ENCODE peak calls at places on chromosomes 16 and 17, in ten cellular contexts. E is EL; H is breast epithelium; T is cardiac fibroblast; X is NB4; U is AG08396; R is stimulated activated CD8-positive, alpha-beta memory T cell treated with anti-CD3 and anti-CD28 coated beads, Interleukin-12 subunit alpha, Interleukin-12 subunit beta, amount 100 ng/mL, for 4 hours; J is NCI-H1048; A is OCI-LY7; Q is omental fat pad. C is an unnamed sample.

GRCh38 chr17:27620721-27621120 is 10.3 kb upstream of the LGALS9 start:
- DNase-seq in E (no peak), H (no peak), T (no peak), X (no peak), U (no peak), R (no peak), J (no peak), A (no peak), Q (no peak), C (no peak)

GRCh38 chr17:77494664-77495435 is 354.1 kb downstream of the SEC14L1 start:
- DNase-seq in E (peak; percentile 73), H (peak; percentile 83), T (peak; percentile 81), X (peak; percentile 81), U (peak; percentile 93), R (peak; percentile 50), J (no peak), A (peak; percentile 82), Q (peak; percentile 57), C (peak; percentile 58)

GRCh38 chr17:83198366-83199341 is 119.2 kb downstream of the METRNL start:
- DNase-seq in E (no peak), H (peak; percentile 37), T (no peak), X (peak; percentile 52), U (no peak), R (no peak), J (no peak), A (peak; percentile 49), Q (peak; percentile 21), C (no peak)

GRCh38 chr16:80503144-80503543 is 37.6 kb upstream of the DYNLRB2 start:
- DNase-seq in E (no peak), H (no peak), T (no peak), X (no peak), U (no peak), R (no peak), J (no peak), A (no peak), Q (no peak), C (no peak)

GRCh38 chr17:81926451-81927144 is 937 bp downstream of the MAFG start:
- DNase-seq in E (peak; percentile 91), H (peak; percentile 81), T (peak; percentile 90), X (peak; percentile 97), U (peak; percentile 89), R (peak; percentile 53), J (no peak), A (peak; percentile 70), Q (peak; percentile 60), C (peak; percentile 85)

GRCh38 chr17:48505788-48506187 is 25.0 kb downstream of the HOXB1 start:
- DNase-seq in E (peak; percentile 72), H (no peak), T (peak; percentile 78), X (peak; percentile 72), U (peak; percentile 75), R (no peak), J (no peak), A (peak; percentile 37), Q (no peak), C (peak; percentile 91)

GRCh38 chr17:31537558-31537957 is 146.1 kb downstream of the RAB11FIP4 start:
- DNase-seq in E (no peak), H (peak; percentile 74), T (peak; percentile 51), X (no peak), U (peak; percentile 46), R (no peak), J (no peak), A (peak; percentile 79), Q (no peak), C (peak; percentile 42)

GRCh38 chr16:84423416-84423837 is 55.1 kb downstream of the ATP2C2 start:
- DNase-seq in E (peak; percentile 48), H (no peak), T (peak; percentile 45), X (peak; percentile 73), U (peak; percentile 61), R (no peak), J (no peak), A (peak; percentile 82), Q (no peak), C (peak; percentile 63)

GRCh38 chr16:54193656-54194007 is 93.0 kb downstream of the IRX3 start:
- DNase-seq in E (peak; percentile 75), H (peak; percentile 93), T (peak; percentile 81), X (peak; percentile 95), U (peak; percentile 77), R (no peak), J (no peak), A (peak; percentile 41), Q (peak; percentile 27), C (peak; percentile 81)

GRCh38 chr16:58032710-58033293 is 7.2 kb downstream of the MMP15 start:
- DNase-seq in E (no peak), H (no peak), T (peak; percentile 48), X (no peak), U (no peak), R (no peak), J (no peak), A (no peak), Q (no peak), C (no peak)

GRCh38 chr16:84832488-84833141 is 12.8 kb downstream of the CRISPLD2 start:
- DNase-seq in E (peak; percentile 98), H (peak; percentile 65), T (peak; percentile 99), X (peak; percentile 72), U (peak; percentile 88), R (no peak), J (no peak), A (no peak), Q (peak; percentile 70), C (peak; percentile 60)

GRCh38 chr16:53995378-53995777 is 291.2 kb downstream of the IRX3 start:
- DNase-seq in E (no peak), H (no peak), T (no peak), X (no peak), U (no peak), R (no peak), J (no peak), A (no peak), Q (no peak), C (no peak)

GRCh38 chr17:77717941-77718668 is 240.4 kb upstream of the TNRC6C start:
- DNase-seq in E (no peak), H (no peak), T (no peak), X (no peak), U (no peak), R (no peak), J (no peak), A (no peak), Q (no peak), C (no peak)

GRCh38 chr17:27494192-27495091 is 38.2 kb downstream of the KSR1 start:
- DNase-seq in E (no peak), H (peak; percentile 64), T (peak; percentile 71), X (no peak), U (peak; percentile 40), R (no peak), J (no peak), A (no peak), Q (no peak), C (no peak)

GRCh38 chr17:38868095-38868967 is 1.5 kb upstream of the LASP1 start:
- DNase-seq in E (peak; percentile 84), H (no peak), T (peak; percentile 83), X (peak; percentile 53), U (peak; percentile 53), R (no peak), J (no peak), A (peak; percentile 83), Q (peak; percentile 42), C (peak; percentile 63)

GRCh38 chr16:1548234-1548633 is 14.8 kb downstream of the TMEM204 start:
- DNase-seq in E (no peak), H (no peak), T (peak; percentile 55), X (no peak), U (no peak), R (no peak), J (no peak), A (no peak), Q (no peak), C (no peak)

GRCh38 chr16:10979717-10980601 is 35.6 kb downstream of the CLEC16A start:
- DNase-seq in E (no peak), H (peak; percentile 76), T (peak; percentile 72), X (no peak), U (no peak), R (no peak), J (no peak), A (no peak), Q (no peak), C (no peak)

GRCh38 chr16:68786685-68787418 is 49.8 kb downstream of the CDH1 start:
- DNase-seq in E (peak; percentile 16), H (no peak), T (peak; percentile 60), X (no peak), U (peak; percentile 18), R (no peak), J (no peak), A (no peak), Q (no peak), C (no peak)

GRCh38 chr16:85913688-85914422 is 14.9 kb downstream of the IRF8 start:
- DNase-seq in E (no peak), H (no peak), T (no peak), X (peak; percentile 59), U (no peak), R (no peak), J (no peak), A (no peak), Q (no peak), C (no peak)

GRCh38 chr16:67608367-67608766 is 36.6 kb upstream of the CARMIL2 start:
- DNase-seq in E (no peak), H (no peak), T (no peak), X (peak; percentile 26), U (no peak), R (no peak), J (no peak), A (no peak), Q (no peak), C (no peak)

GRCh38 chr17:45293413-45294211 is 23.2 kb downstream of the MAP3K14 start:
- DNase-seq in E (peak; percentile 97), H (peak; percentile 70), T (peak; percentile 92), X (peak; percentile 82), U (peak; percentile 83), R (no peak), J (no peak), A (no peak), Q (peak; percentile 52), C (peak; percentile 99)

GRCh38 chr16:80623376-80623775 is 82.6 kb downstream of the DYNLRB2 start:
- DNase-seq in E (peak; percentile 34), H (no peak), T (peak; percentile 76), X (no peak), U (no peak), R (no peak), J (no peak), A (no peak), Q (no peak), C (no peak)

GRCh38 chr17:44221072-44221861 is 1.8 kb upstream of the UBTF start:
- DNase-seq in E (peak; percentile 84), H (peak; percentile 73), T (peak; percentile 86), X (peak; percentile 87), U (peak; percentile 87), R (peak; percentile 29), J (peak; percentile 37), A (peak; percentile 87), Q (no peak), C (peak; percentile 82)

GRCh38 chr16:47143677-47144558 is at the start of gene NETO2:
- DNase-seq in E (peak; percentile 62), H (no peak), T (peak; percentile 63), X (peak; percentile 79), U (peak; percentile 65), R (peak; percentile 59), J (no peak), A (peak; percentile 16), Q (no peak), C (peak; percentile 67)

GRCh38 chr17:61662771-61663170 is 71.8 kb upstream of the NACA2 start:
- DNase-seq in E (no peak), H (no peak), T (no peak), X (no peak), U (no peak), R (no peak), J (no peak), A (no peak), Q (no peak), C (no peak)

GRCh38 chr16:15599303-15600070 is 43.5 kb downstream of the MARF1 start:
- DNase-seq in E (peak; percentile 44), H (no peak), T (no peak), X (no peak), U (no peak), R (no peak), J (no peak), A (no peak), Q (no peak), C (peak; percentile 75)

GRCh38 chr17:29733151-29733550 is 110.4 kb upstream of the CORO6 start:
- DNase-seq in E (peak; percentile 42), H (no peak), T (peak; percentile 52), X (no peak), U (peak; percentile 4), R (no peak), J (no peak), A (no peak), Q (no peak), C (no peak)

GRCh38 chr16:58495861-58496331 is 4.0 kb upstream of the NDRG4 start:
- DNase-seq in E (no peak), H (no peak), T (no peak), X (no peak), U (no peak), R (no peak), J (no peak), A (no peak), Q (no peak), C (no peak)